ENCODE peak calls at places on chromosome X, in five cellular contexts. One of them, this sample, is unnamed.

GRCh38 chrX:46404774-46405173 is 140.4 kb downstream of the ZNF674 start:
- DNase-seq in HL-60: no peak
- DNase-seq in coronary artery: no peak
- DNase-seq in Karpas-422: no peak
- DNase-seq in brain microvascular endothelial cell: no peak
- DNase-seq in this sample: no peak

GRCh38 chrX:358651-359143 is 28.0 kb downstream of the PPP2R3B start:
- DNase-seq in HL-60: no peak
- DNase-seq in brain microvascular endothelial cell: no peak
- DNase-seq in Karpas-422: no peak
- DNase-seq in coronary artery: no peak
- DNase-seq in this sample: no peak

GRCh38 chrX:153773741-153774575 is 6.9 kb upstream of the SRPK3 start:
- DNase-seq in brain microvascular endothelial cell: no peak
- DNase-seq in Karpas-422: no peak
- DNase-seq in HL-60: no peak
- DNase-seq in coronary artery: peak
- DNase-seq in this sample: no peak

GRCh38 chrX:50988649-50989048 is 78.1 kb downstream of the BMP15 start:
- DNase-seq in brain microvascular endothelial cell: peak
- DNase-seq in coronary artery: no peak
- DNase-seq in Karpas-422: peak
- DNase-seq in HL-60: peak
- DNase-seq in this sample: no peak

GRCh38 chrX:49878128-49878833 is 1.0 kb upstream of the USP27X start:
- DNase-seq in HL-60: no peak
- DNase-seq in brain microvascular endothelial cell: no peak
- DNase-seq in Karpas-422: no peak
- DNase-seq in coronary artery: no peak
- DNase-seq in this sample: no peak

GRCh38 chrX:154780968-154781367 is 18.3 kb downstream of the DKC1 start:
- DNase-seq in Karpas-422: no peak
- DNase-seq in brain microvascular endothelial cell: no peak
- DNase-seq in coronary artery: no peak
- DNase-seq in HL-60: no peak
- DNase-seq in this sample: no peak

GRCh38 chrX:46796574-46797191 is 37.8 kb upstream of the SLC9A7 start:
- DNase-seq in coronary artery: no peak
- DNase-seq in HL-60: peak
- DNase-seq in brain microvascular endothelial cell: peak
- DNase-seq in Karpas-422: peak
- DNase-seq in this sample: no peak

GRCh38 chrX:66872771-66873170 is 233.9 kb upstream of the EDA2R start:
- DNase-seq in Karpas-422: no peak
- DNase-seq in brain microvascular endothelial cell: no peak
- DNase-seq in HL-60: no peak
- DNase-seq in coronary artery: no peak
- DNase-seq in this sample: no peak

GRCh38 chrX:35890699-35891098 is 28.8 kb upstream of the CFAP47 start:
- DNase-seq in coronary artery: no peak
- DNase-seq in brain microvascular endothelial cell: no peak
- DNase-seq in HL-60: peak
- DNase-seq in Karpas-422: peak
- DNase-seq in this sample: no peak

GRCh38 chrX:115147220-115147619 is 42.0 kb upstream of the RBMXL3 start:
- DNase-seq in brain microvascular endothelial cell: no peak
- DNase-seq in HL-60: no peak
- DNase-seq in Karpas-422: peak
- DNase-seq in coronary artery: no peak
- DNase-seq in this sample: no peak

GRCh38 chrX:120380699-120381098 is 18.8 kb downstream of the ATP1B4 start:
- DNase-seq in coronary artery: no peak
- DNase-seq in brain microvascular endothelial cell: no peak
- DNase-seq in HL-60: peak
- DNase-seq in Karpas-422: peak
- DNase-seq in this sample: no peak

GRCh38 chrX:580020-580419 is 50.6 kb upstream of the SHOX start:
- DNase-seq in Karpas-422: no peak
- DNase-seq in coronary artery: peak
- DNase-seq in HL-60: no peak
- DNase-seq in brain microvascular endothelial cell: no peak
- DNase-seq in this sample: no peak

GRCh38 chrX:85903692-85904471 is 143.5 kb downstream of the CHM start:
- DNase-seq in Karpas-422: no peak
- DNase-seq in HL-60: no peak
- DNase-seq in brain microvascular endothelial cell: no peak
- DNase-seq in coronary artery: no peak
- DNase-seq in this sample: no peak

GRCh38 chrX:66030505-66031317 is 9.2 kb downstream of the VSIG4 start:
- DNase-seq in coronary artery: no peak
- DNase-seq in brain microvascular endothelial cell: peak
- DNase-seq in HL-60: peak
- DNase-seq in Karpas-422: peak
- DNase-seq in this sample: no peak

GRCh38 chrX:143466130-143466529 is 51.1 kb downstream of the SPANXN3 start:
- DNase-seq in brain microvascular endothelial cell: no peak
- DNase-seq in coronary artery: no peak
- DNase-seq in HL-60: no peak
- DNase-seq in Karpas-422: no peak
- DNase-seq in this sample: no peak

GRCh38 chrX:71282514-71283408 is 674 bp upstream of the NONO start:
- DNase-seq in coronary artery: no peak
- DNase-seq in HL-60: no peak
- DNase-seq in Karpas-422: no peak
- DNase-seq in brain microvascular endothelial cell: peak
- DNase-seq in this sample: no peak

GRCh38 chrX:9204560-9204959 is 170.6 kb upstream of the FAM9B start:
- DNase-seq in HL-60: no peak
- DNase-seq in coronary artery: no peak
- DNase-seq in Karpas-422: no peak
- DNase-seq in brain microvascular endothelial cell: no peak
- DNase-seq in this sample: no peak

GRCh38 chrX:47579537-47579936 is 2.7 kb upstream of the TIMP1 start:
- DNase-seq in HL-60: peak
- DNase-seq in coronary artery: no peak
- DNase-seq in brain microvascular endothelial cell: peak
- DNase-seq in Karpas-422: no peak
- DNase-seq in this sample: peak

GRCh38 chrX:37485429-37485828 is 86.0 kb upstream of the LANCL3 start:
- DNase-seq in brain microvascular endothelial cell: no peak
- DNase-seq in Karpas-422: no peak
- DNase-seq in coronary artery: no peak
- DNase-seq in HL-60: no peak
- DNase-seq in this sample: no peak

GRCh38 chrX:100905620-100906019 is 23.1 kb downstream of the XKRX start:
- DNase-seq in coronary artery: no peak
- DNase-seq in brain microvascular endothelial cell: no peak
- DNase-seq in HL-60: no peak
- DNase-seq in Karpas-422: no peak
- DNase-seq in this sample: no peak

GRCh38 chrX:10725071-10725470 is 104.7 kb upstream of the MID1 start:
- DNase-seq in HL-60: no peak
- DNase-seq in coronary artery: no peak
- DNase-seq in Karpas-422: no peak
- DNase-seq in brain microvascular endothelial cell: no peak
- DNase-seq in this sample: no peak

GRCh38 chrX:51608071-51608470 is 10.6 kb downstream of the CENPVL3 start:
- DNase-seq in HL-60: no peak
- DNase-seq in brain microvascular endothelial cell: peak
- DNase-seq in coronary artery: no peak
- DNase-seq in Karpas-422: no peak
- DNase-seq in this sample: peak

GRCh38 chrX:20248592-20249192 is 18.0 kb downstream of the RPS6KA3 start:
- DNase-seq in Karpas-422: no peak
- DNase-seq in HL-60: no peak
- DNase-seq in coronary artery: no peak
- DNase-seq in brain microvascular endothelial cell: no peak
- DNase-seq in this sample: no peak

GRCh38 chrX:154468217-154468616 is 10.1 kb downstream of the PLXNA3 start:
- DNase-seq in HL-60: no peak
- DNase-seq in brain microvascular endothelial cell: no peak
- DNase-seq in coronary artery: no peak
- DNase-seq in Karpas-422: no peak
- DNase-seq in this sample: no peak

GRCh38 chrX:15815779-15816452 is 25.6 kb downstream of the ZRSR2 start:
- DNase-seq in brain microvascular endothelial cell: no peak
- DNase-seq in HL-60: peak
- DNase-seq in coronary artery: no peak
- DNase-seq in Karpas-422: peak
- DNase-seq in this sample: no peak

GRCh38 chrX:150934453-150934852 is 36.0 kb upstream of the CD99L2 start:
- DNase-seq in coronary artery: no peak
- DNase-seq in HL-60: no peak
- DNase-seq in brain microvascular endothelial cell: peak
- DNase-seq in Karpas-422: no peak
- DNase-seq in this sample: peak

GRCh38 chrX:107654778-107655761 is 26.8 kb downstream of the PRPS1 start:
- DNase-seq in coronary artery: peak
- DNase-seq in Karpas-422: peak
- DNase-seq in HL-60: peak
- DNase-seq in brain microvascular endothelial cell: peak
- DNase-seq in this sample: peak

GRCh38 chrX:103488332-103488731 is 31.0 kb downstream of the RAB40A start:
- DNase-seq in coronary artery: no peak
- DNase-seq in Karpas-422: peak
- DNase-seq in HL-60: no peak
- DNase-seq in brain microvascular endothelial cell: no peak
- DNase-seq in this sample: no peak

GRCh38 chrX:118901991-118902390 is 72.4 kb upstream of the LONRF3 start:
- DNase-seq in brain microvascular endothelial cell: no peak
- DNase-seq in Karpas-422: no peak
- DNase-seq in HL-60: no peak
- DNase-seq in coronary artery: no peak
- DNase-seq in this sample: no peak

GRCh38 chrX:84186603-84187358 is 1.2 kb downstream of the RPS6KA6 start:
- DNase-seq in HL-60: no peak
- DNase-seq in brain microvascular endothelial cell: no peak
- DNase-seq in Karpas-422: peak
- DNase-seq in coronary artery: no peak
- DNase-seq in this sample: no peak

GRCh38 chrX:295136-295535 is 14.0 kb downstream of the PLCXD1 start:
- DNase-seq in HL-60: no peak
- DNase-seq in coronary artery: no peak
- DNase-seq in brain microvascular endothelial cell: no peak
- DNase-seq in Karpas-422: no peak
- DNase-seq in this sample: no peak

GRCh38 chrX:41029332-41029731 is 55.9 kb upstream of the USP9X start:
- DNase-seq in coronary artery: no peak
- DNase-seq in HL-60: no peak
- DNase-seq in brain microvascular endothelial cell: peak
- DNase-seq in Karpas-422: no peak
- DNase-seq in this sample: no peak

GRCh38 chrX:41025926-41026325 is 59.3 kb upstream of the USP9X start:
- DNase-seq in Karpas-422: no peak
- DNase-seq in coronary artery: no peak
- DNase-seq in HL-60: no peak
- DNase-seq in brain microvascular endothelial cell: no peak
- DNase-seq in this sample: no peak

GRCh38 chrX:41027388-41027787 is 57.9 kb upstream of the USP9X start:
- DNase-seq in brain microvascular endothelial cell: peak
- DNase-seq in coronary artery: no peak
- DNase-seq in HL-60: no peak
- DNase-seq in Karpas-422: no peak
- DNase-seq in this sample: peak

GRCh38 chrX:41024755-41025154 is 60.5 kb upstream of the USP9X start:
- DNase-seq in Karpas-422: no peak
- DNase-seq in brain microvascular endothelial cell: no peak
- DNase-seq in HL-60: no peak
- DNase-seq in coronary artery: no peak
- DNase-seq in this sample: no peak

GRCh38 chrX:41026326-41027136 is 58.7 kb upstream of the USP9X start:
- DNase-seq in HL-60: no peak
- DNase-seq in brain microvascular endothelial cell: no peak
- DNase-seq in coronary artery: no peak
- DNase-seq in Karpas-422: no peak
- DNase-seq in this sample: no peak
- H3K4me3 ChIP-seq in HL-60: no peak
- H3K4me3 ChIP-seq in brain microvascular endothelial cell: no peak
- H3K4me3 ChIP-seq in coronary artery: no peak
- H3K4me3 ChIP-seq in Karpas-422: no peak
- H3K4me3 ChIP-seq in this sample: no peak

DNA sequence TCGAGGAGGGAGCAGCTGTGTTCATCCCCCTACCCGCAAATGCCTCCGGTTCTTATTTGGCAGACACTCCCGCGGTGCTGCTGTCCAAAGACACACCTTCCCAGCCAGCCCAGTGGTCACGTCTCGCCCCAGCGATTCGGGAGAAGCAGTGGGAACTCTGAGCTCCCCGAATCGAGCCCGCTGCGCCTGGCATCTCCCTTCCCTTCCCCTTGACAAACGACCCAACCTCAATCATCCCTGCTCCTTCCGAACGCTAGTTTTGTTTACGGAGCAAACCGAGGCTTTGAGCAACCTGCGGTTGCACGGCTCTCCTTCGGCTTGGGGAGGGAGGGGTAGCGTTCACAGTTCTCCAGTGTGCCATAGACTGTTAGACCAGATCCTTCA is 299 bp upstream of the FRMPD4 start:
- DNase-seq in HL-60: no peak
- DNase-seq in coronary artery: no peak
- DNase-seq in brain microvascular endothelial cell: no peak
- DNase-seq in Karpas-422: no peak
- DNase-seq in this sample: no peak
- H3K4me3 ChIP-seq in HL-60: no peak
- H3K4me3 ChIP-seq in coronary artery: peak
- H3K4me3 ChIP-seq in brain microvascular endothelial cell: peak
- H3K4me3 ChIP-seq in Karpas-422: no peak
- H3K4me3 ChIP-seq in this sample: peak

DNA sequence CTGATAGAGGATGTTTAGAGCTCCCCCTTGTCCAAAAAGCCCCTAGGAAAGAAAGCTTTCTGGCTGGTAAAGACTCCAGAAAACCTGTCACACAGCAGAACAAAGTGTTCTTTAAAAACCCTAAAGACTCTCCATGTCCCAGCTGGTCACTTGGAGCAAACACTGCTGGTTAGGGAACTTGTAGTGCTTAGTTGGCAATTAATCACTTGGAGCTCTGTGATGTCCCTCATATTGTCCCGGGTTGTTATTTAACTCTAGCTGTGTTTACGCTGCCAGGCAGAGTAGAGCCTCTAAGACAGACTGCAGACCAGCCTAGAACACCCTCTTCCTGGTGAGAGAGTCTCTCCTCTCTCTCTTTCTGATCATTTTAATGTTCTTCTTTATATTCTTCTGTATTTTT is 267.3 kb downstream of the BCOR start:
- DNase-seq in Karpas-422: no peak
- DNase-seq in brain microvascular endothelial cell: no peak
- DNase-seq in HL-60: no peak
- DNase-seq in coronary artery: no peak
- DNase-seq in this sample: no peak
- H3K4me3 ChIP-seq in Karpas-422: no peak
- H3K4me3 ChIP-seq in brain microvascular endothelial cell: no peak
- H3K4me3 ChIP-seq in HL-60: no peak
- H3K4me3 ChIP-seq in coronary artery: no peak
- H3K4me3 ChIP-seq in this sample: no peak

DNA sequence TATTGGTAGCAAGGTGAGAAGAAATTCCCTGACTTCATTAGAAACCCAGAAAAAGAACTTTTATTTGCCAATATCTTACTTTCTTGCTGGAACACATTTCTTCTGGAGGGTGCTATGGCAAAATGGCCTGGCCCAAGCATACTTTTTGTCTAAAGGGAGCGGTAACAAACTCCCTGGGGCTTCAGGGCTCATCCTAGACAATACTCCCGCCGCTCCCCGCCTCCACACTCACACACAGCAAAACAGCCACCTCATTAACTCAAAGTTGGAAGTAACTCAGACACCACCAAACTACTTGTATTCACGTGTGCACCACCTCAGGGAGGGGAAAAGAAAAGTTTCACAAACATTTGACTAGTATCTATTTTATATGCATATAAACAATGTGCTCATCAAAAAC is 75.7 kb downstream of the IGSF1 start:
- DNase-seq in brain microvascular endothelial cell: no peak
- DNase-seq in coronary artery: no peak
- DNase-seq in Karpas-422: no peak
- DNase-seq in HL-60: no peak
- DNase-seq in this sample: no peak
- H3K4me3 ChIP-seq in brain microvascular endothelial cell: no peak
- H3K4me3 ChIP-seq in coronary artery: no peak
- H3K4me3 ChIP-seq in Karpas-422: no peak
- H3K4me3 ChIP-seq in HL-60: no peak
- H3K4me3 ChIP-seq in this sample: no peak